ENCODE peak calls at places on chromosomes 3 and 15, in seven cellular contexts. P is fibroblast of lung, H is left ventricle myocardium inferior, N is tibial nerve, X is AG04450, R is retinal pigment epithelial cell, A is cardiac fibroblast. B is an unnamed sample.

GRCh38 chr3:138186216-138186615 is 885 bp upstream of the ARMC8 start:
- DNase-seq in P (peak; percentile 50), H (no peak), N (no peak), X (no peak), R (no peak), A (no peak), B (no peak)

GRCh38 chr15:33156021-33156420 is 38.5 kb downstream of the FMN1 start:
- DNase-seq in P (no peak), H (no peak), N (no peak), X (no peak), R (no peak), A (no peak), B (no peak)

GRCh38 chr3:87595798-87596197 is 319.4 kb upstream of the POU1F1 start:
- DNase-seq in P (no peak), H (no peak), N (no peak), X (no peak), R (no peak), A (no peak), B (no peak)

GRCh38 chr3:82938821-82939328 is 1177.4 kb upstream of the GBE1 start:
- DNase-seq in P (no peak), H (no peak), N (no peak), X (no peak), R (no peak), A (no peak), B (no peak)

GRCh38 chr3:29100292-29100691 is 180.6 kb upstream of the RBMS3 start:
- DNase-seq in P (no peak), H (no peak), N (no peak), X (no peak), R (no peak), A (no peak), B (no peak)

GRCh38 chr3:21390136-21390535 is 360.9 kb downstream of the ZNF385D start:
- DNase-seq in P (no peak), H (no peak), N (no peak), X (no peak), R (peak; percentile 87), A (peak; percentile 18), B (peak; percentile 60)

GRCh38 chr15:31203999-31204398 is 102.5 kb upstream of the TRPM1 start:
- DNase-seq in P (no peak), H (no peak), N (no peak), X (no peak), R (no peak), A (no peak), B (no peak)

GRCh38 chr15:65196637-65197336 is 11.6 kb upstream of the CLPX start:
- DNase-seq in P (no peak), H (no peak), N (no peak), X (no peak), R (no peak), A (no peak), B (no peak)

GRCh38 chr3:9897408-9898372 is 5.0 kb upstream of the IL17RE start:
- DNase-seq in P (peak; percentile 64), H (no peak), N (no peak), X (no peak), R (no peak), A (peak; percentile 51), B (no peak)

GRCh38 chr3:60610441-60611112 is 640.7 kb downstream of the FHIT start:
- DNase-seq in P (peak; percentile 65), H (peak; percentile 70), N (peak; percentile 80), X (peak; percentile 10), R (peak; percentile 89), A (peak; percentile 68), B (peak; percentile 98)
- H3K4me3 ChIP-seq in P (no peak overlapping the region), H (no peak overlapping the region), N (no peak overlapping the region), X (no peak overlapping the region), R (no peak overlapping the region), A (no peak overlapping the region), B (no peak overlapping the region)

DNA sequence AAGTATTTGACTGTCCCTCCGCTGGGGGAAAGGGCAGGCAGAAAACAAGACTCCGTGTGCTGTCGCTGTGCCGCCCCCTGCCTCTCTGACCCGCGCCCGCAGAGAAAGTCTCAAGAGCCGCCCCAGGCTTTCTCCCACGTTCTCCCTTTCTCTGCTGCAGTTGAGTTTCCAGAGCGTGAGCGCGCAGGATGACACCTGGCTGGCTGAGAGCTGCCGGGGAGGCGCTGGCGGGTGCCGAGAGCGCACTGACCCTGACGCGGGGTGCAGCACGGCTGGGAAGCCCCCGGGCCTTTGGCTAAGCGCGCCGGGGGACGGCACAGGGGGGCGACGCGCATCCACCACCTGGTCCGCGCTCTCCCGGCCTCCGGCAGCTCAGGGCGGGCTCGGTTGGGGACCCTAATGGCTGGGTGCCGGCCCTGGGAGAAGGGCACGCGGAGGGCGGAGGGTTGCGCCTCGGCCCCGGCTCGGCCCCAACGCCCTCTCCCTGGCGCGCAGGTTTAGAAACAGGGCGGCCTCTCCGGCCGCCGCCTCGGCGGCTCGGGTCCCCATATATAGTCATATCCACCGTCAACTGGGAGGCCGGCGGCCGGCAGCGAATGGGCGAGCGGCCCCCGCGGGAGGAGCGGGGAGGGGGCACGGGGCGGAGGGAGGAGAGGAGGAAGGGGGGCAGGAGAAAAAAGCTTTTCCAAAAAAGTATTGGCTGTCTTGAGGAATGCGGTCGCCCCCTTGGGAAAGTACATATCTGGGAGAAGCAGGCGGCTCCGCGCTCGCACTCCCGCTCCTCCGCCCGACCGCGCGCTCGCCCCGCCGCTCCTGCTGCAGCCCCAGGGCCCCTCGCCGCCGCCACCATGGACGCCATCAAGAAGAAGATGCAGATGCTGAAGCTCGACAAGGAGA is at the start of gene TPM1:
- DNase-seq in P (peak; percentile 84), H (peak; percentile 88), N (peak; percentile 72), X (peak; percentile 77), R (peak; percentile 72), A (peak; percentile 94), B (no peak)
- H3K4me3 ChIP-seq in P (peak within 1 kb of the TSS; percentile 88), H (peak within 1 kb of the TSS; percentile 83), N (peak within 1 kb of the TSS; percentile 72), X (peak within 1 kb of the TSS; percentile 94), R (peak within 1 kb of the TSS; percentile 85), A (peak within 1 kb of the TSS; percentile 65), B (peak within 1 kb of the TSS; percentile 90)

DNA sequence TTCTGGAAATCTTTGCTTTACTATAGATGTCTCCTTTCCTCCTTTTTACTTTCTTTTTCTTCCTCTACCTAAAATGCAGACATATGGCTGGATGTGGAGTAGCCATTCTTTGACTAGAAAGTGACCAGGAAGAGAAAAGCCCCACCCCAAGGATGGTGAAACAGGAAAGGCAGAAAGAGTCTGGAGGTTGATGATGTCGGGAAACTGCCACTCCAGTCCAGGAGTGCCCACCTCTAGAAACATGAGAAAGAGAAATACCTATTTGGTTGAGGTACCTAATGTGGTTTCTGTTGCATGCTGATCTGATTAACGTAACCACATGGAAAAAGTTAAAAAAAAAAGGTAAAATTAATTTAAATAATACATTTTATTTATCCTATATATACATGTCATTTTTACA is 55.2 kb upstream of the SSR3 start:
- DNase-seq in P (no peak), H (no peak), N (no peak), X (no peak), R (no peak), A (no peak), B (no peak)
- H3K4me3 ChIP-seq in P (no peak overlapping the region), H (no peak overlapping the region), N (no peak overlapping the region), X (no peak overlapping the region), R (no peak overlapping the region), A (no peak overlapping the region), B (no peak overlapping the region)

GRCh38 chr3:72153477-72154314 is 368.7 kb upstream of the PROK2 start:
- DNase-seq in P (no peak), H (no peak), N (no peak), X (no peak), R (no peak), A (no peak), B (no peak)
- H3K4me3 ChIP-seq in P (peak overlapping the region; percentile 54), H (no peak overlapping the region), N (peak overlapping the region; percentile 39), X (peak overlapping the region; percentile 50), R (no peak overlapping the region), A (no peak overlapping the region), B (peak overlapping the region; percentile 30)

GRCh38 chr3:33417051-33417673 is 23.0 kb downstream of the UBP1 start:
- DNase-seq in P (peak; percentile 37), H (no peak), N (no peak), X (no peak), R (no peak), A (no peak), B (no peak)
- H3K4me3 ChIP-seq in P (no peak overlapping the region), H (no peak overlapping the region), N (no peak overlapping the region), X (no peak overlapping the region), R (no peak overlapping the region), A (no peak overlapping the region), B (no peak overlapping the region)

DNA sequence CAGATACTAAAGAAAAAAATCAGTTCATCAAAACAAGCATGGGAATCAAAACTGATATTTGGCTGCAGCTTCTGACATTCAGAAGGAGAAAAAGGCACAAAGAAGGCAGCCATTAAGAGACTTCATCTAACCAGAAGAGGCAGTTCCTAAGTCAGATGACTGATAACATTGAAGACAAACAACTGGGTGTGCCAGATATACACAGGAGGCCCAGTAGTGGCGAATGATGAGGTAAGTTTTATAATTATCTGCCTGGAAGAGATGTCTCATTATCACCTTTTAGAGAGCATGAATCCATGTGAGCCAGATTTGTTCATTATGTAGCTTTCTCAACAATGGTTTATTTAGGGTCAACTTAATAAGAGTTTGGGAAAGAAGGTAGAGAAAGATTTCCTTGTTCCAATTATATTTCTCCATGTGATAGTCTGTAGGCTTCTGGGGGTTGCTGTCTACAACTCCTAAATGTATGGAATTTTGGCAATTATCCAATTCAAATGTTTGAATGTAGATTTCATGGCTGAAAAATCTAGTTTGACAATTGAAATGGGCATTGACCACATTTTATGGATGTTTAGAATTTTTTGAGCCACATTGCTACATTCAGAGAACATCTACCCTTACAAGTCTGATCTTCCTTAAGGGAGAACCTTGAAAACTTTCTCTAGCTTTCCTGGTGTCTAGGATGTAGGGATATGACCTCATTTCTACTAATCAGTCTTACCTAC is 50.4 kb upstream of the RASGRF1 start:
- DNase-seq in P (no peak), H (no peak), N (no peak), X (no peak), R (peak; percentile 31), A (no peak), B (no peak)
- H3K4me3 ChIP-seq in P (no peak overlapping the region), H (no peak overlapping the region), N (no peak overlapping the region), X (no peak overlapping the region), R (no peak overlapping the region), A (no peak overlapping the region), B (no peak overlapping the region)

DNA sequence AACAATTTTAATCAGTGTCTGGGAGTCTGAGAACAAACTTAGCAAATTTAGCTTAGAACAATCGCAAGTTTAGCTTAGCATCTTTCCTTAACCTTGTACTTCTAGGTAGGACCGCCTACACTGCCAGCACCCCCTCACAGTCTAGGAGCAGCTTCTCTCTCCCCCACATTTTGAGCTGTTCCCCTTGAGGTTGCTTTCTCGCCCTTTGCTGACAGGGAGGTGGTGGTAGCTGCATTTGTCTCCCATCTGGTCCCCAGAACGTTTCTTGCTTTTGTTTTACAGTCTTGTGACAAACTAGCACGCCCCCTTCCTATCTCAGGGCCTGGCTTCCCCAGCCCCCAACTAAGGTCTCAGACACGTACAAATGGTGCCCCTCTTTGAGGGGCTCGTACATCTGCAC is 27.4 kb downstream of the CRTC3 start:
- DNase-seq in P (peak; percentile 11), H (no peak), N (no peak), X (no peak), R (no peak), A (no peak), B (no peak)
- H3K4me3 ChIP-seq in P (no peak overlapping the region), H (peak overlapping the region; percentile 34), N (no peak overlapping the region), X (no peak overlapping the region), R (no peak overlapping the region), A (no peak overlapping the region), B (no peak overlapping the region)

B was measured in skeletal muscle cell.